ENCODE peak calls at places on chromosomes 3 and 15, in eight cellular contexts. C is effector memory CD4-positive, alpha-beta T cell; I is sigmoid colon; A is right cardiac atrium; O is heart right ventricle; K is A549; Y is lower lobe of right lung; T is CD8-positive, alpha-beta memory T cell. Q is an unnamed sample.

GRCh38 chr3:141063831-141064230 is 12.7 kb downstream of the SPSB4 start:
- DNase-seq in C (no peak), I (peak; percentile 50), A (no peak), O (no peak), K (no peak), Y (no peak), T (no peak), Q (no peak)

GRCh38 chr3:132196113-132196512 is 121.1 kb upstream of the ACP3 start:
- DNase-seq in C (no peak), I (no peak), A (no peak), O (no peak), K (no peak), Y (no peak), T (no peak), Q (no peak)

GRCh38 chr15:43531018-43531667 is 13.7 kb downstream of the MAP1A start:
- DNase-seq in C (no peak), I (peak; percentile 60), A (no peak), O (no peak), K (no peak), Y (no peak), T (no peak), Q (no peak)

GRCh38 chr3:53478921-53479664 is 15.3 kb upstream of the CACNA1D start:
- DNase-seq in C (no peak), I (no peak), A (no peak), O (no peak), K (no peak), Y (no peak), T (no peak), Q (no peak)

GRCh38 chr3:64642327-64643151 is 45.3 kb downstream of the ADAMTS9 start:
- DNase-seq in C (no peak), I (no peak), A (no peak), O (peak; percentile 13), K (no peak), Y (no peak), T (no peak), Q (no peak)

GRCh38 chr3:19940643-19941042 is 6.3 kb upstream of the RAB5A start:
- DNase-seq in C (no peak), I (no peak), A (no peak), O (no peak), K (no peak), Y (no peak), T (no peak), Q (no peak)

GRCh38 chr15:50123861-50124556 is 5.0 kb upstream of the ATP8B4 start:
- DNase-seq in C (no peak), I (no peak), A (no peak), O (no peak), K (no peak), Y (no peak), T (no peak), Q (no peak)

GRCh38 chr3:128438488-128439072 is 28.1 kb downstream of the DNAJB8 start:
- DNase-seq in C (no peak), I (no peak), A (no peak), O (no peak), K (no peak), Y (no peak), T (no peak), Q (no peak)

GRCh38 chr3:40557558-40558161 is 32.9 kb downstream of the ZNF621 start:
- DNase-seq in C (no peak), I (no peak), A (no peak), O (no peak), K (no peak), Y (no peak), T (no peak), Q (no peak)

GRCh38 chr15:77295446-77295845 is 124.5 kb downstream of the PEAK1 start:
- DNase-seq in C (no peak), I (no peak), A (no peak), O (no peak), K (no peak), Y (no peak), T (no peak), Q (no peak)

GRCh38 chr3:120649735-120650705 is 32.0 kb downstream of the HGD start:
- DNase-seq in C (no peak), I (no peak), A (no peak), O (no peak), K (no peak), Y (no peak), T (no peak), Q (no peak)

GRCh38 chr3:13655074-13655913 is 106.4 kb downstream of the FBLN2 start:
- DNase-seq in C (no peak), I (no peak), A (peak; percentile 87), O (peak; percentile 52), K (peak; percentile 53), Y (no peak), T (no peak), Q (no peak)

GRCh38 chr3:64824281-64824980 is 136.6 kb upstream of the ADAMTS9 start:
- DNase-seq in C (no peak), I (no peak), A (no peak), O (no peak), K (no peak), Y (no peak), T (no peak), Q (no peak)

GRCh38 chr3:129596194-129597086 is 10.0 kb downstream of the PLXND1 start:
- DNase-seq in C (no peak), I (peak; percentile 93), A (peak; percentile 96), O (peak; percentile 93), K (peak; percentile 44), Y (peak; percentile 79), T (no peak), Q (no peak)

GRCh38 chr15:70748281-70748747 is 15.0 kb downstream of the UACA start:
- DNase-seq in C (no peak), I (peak; percentile 72), A (peak; percentile 87), O (peak; percentile 42), K (no peak), Y (no peak), T (no peak), Q (no peak)

DNA sequence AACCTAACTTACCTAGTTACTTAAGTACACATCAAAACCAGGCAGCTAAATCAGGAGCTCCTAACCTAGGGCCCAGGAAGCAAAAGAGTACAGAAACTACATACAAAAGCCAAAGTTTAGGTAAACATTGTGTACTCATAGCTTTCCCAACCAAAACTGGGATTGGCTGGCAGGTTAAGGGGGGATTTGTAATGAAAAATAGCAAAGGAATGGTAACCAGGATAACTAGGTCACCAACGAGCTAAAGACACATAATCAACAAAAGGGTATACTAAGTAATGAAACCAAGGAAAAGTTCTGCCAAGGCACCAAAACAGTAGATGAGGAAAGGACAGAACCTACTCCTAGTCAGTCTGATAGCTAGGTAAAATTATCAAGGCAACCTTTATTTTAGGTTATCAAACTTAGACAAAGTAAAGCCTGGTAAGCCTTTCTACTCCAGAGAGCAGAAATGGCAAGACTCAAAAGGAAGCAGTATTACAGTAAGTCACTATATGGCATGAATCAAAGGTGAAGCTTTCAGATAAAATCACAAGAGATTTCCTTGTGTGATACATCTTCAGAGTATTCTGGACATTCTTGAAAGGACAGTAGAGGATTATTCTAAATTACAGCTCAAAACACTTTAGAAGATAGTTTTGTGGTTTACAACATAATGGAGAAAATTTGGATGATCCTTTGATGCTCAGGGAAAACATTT is 10.2 kb downstream of the TRA2B start:
- DNase-seq in C (no peak), I (no peak), A (no peak), O (no peak), K (no peak), Y (no peak), T (no peak), Q (no peak)
- H3K4me1 ChIP-seq in C (peaks cover 46% of the 10 kb centered on the region), I (peaks cover 71% of the 10 kb centered on the region), A (peaks cover 17% of the 10 kb centered on the region), O (peaks cover 83% of the 10 kb centered on the region), K (peaks cover 79% of the 10 kb centered on the region), Y (peaks cover 81% of the 10 kb centered on the region), T (peaks cover 68% of the 10 kb centered on the region), Q (peaks cover 53% of the 10 kb centered on the region)

DNA sequence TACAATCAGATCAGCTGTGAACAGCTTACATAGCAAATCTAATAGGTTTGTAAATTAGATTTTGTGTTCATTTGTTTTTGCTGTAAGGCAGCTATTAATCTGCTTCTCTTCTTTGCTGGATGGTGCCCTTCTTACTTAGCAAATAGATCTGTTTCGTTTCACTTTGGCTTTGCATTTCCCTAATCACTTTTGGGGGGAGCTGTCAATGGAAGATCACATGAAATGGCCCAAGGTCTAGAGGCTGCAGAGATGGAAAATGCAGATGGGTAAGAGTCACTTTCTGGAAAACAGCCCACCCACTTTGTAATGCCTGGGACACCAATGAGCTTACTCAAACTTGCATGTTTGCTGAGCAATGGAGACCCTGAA is 36.4 kb downstream of the ST8SIA2 start:
- DNase-seq in C (no peak), I (no peak), A (no peak), O (no peak), K (no peak), Y (no peak), T (no peak), Q (no peak)
- H3K4me1 ChIP-seq in C (no peaks in the 10 kb centered on the region), I (no peaks in the 10 kb centered on the region), A (no peaks in the 10 kb centered on the region), O (no peaks in the 10 kb centered on the region), K (peaks cover 19% of the 10 kb centered on the region), Y (no peaks in the 10 kb centered on the region), T (no peaks in the 10 kb centered on the region), Q (no peaks in the 10 kb centered on the region)

DNA sequence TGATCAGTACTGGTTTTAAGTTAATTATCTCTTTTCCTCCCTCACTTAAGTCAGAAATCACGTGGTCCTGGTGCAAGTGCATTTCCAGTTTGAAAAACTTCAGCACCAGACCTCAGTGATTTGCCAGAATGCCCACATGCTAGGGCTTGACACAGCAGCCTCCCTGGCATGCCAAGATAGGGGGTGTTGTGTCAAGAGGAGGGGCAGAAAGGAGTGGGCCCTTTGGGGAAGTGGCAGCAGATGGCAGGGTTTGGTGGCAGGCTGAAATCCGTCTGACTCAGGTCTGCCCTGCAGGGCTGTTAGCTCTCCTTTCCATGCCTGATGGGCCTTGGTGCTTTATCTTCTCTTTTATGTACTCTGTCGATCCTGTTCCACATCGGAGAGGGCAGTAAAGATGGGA is 23.4 kb downstream of the PXK start:
- DNase-seq in C (no peak), I (no peak), A (no peak), O (no peak), K (no peak), Y (peak; percentile 50), T (no peak), Q (no peak)
- H3K4me1 ChIP-seq in C (no peaks in the 10 kb centered on the region), I (peaks cover 41% of the 10 kb centered on the region), A (peaks cover 4% of the 10 kb centered on the region), O (peaks cover 9% of the 10 kb centered on the region), K (no peaks in the 10 kb centered on the region), Y (peaks cover 24% of the 10 kb centered on the region), T (peaks cover 8% of the 10 kb centered on the region), Q (no peaks in the 10 kb centered on the region)

DNA sequence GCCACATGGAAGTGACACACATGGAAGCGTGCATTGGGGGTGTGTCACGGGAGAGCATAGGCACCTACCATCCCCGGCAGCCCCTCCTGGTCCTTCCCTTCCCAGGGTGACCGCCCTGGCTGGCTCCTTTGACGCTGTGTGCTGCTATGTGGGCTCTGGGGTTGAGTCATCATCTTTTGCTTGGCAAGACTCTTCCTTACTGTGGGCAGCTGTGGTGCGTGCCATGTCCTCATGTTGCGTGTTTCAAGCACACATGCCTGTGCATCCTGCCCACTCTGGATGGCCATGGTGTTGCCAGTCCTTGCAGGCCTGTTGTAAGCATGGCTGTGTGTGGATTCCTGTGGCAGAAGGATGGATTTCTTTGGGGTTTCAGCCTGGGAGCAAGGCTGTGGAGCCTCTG is 14.0 kb downstream of the PLXNA1 start:
- DNase-seq in C (no peak), I (no peak), A (no peak), O (no peak), K (no peak), Y (no peak), T (no peak), Q (no peak)
- H3K4me1 ChIP-seq in C (no peaks in the 10 kb centered on the region), I (peaks cover 30% of the 10 kb centered on the region), A (peaks cover 13% of the 10 kb centered on the region), O (peaks cover 66% of the 10 kb centered on the region), K (no peaks in the 10 kb centered on the region), Y (peaks cover 59% of the 10 kb centered on the region), T (no peaks in the 10 kb centered on the region), Q (peaks cover 10% of the 10 kb centered on the region)

GRCh38 chr15:47788685-47789084 is 71.4 kb downstream of the SEMA6D start:
- DNase-seq in C (no peak), I (no peak), A (no peak), O (no peak), K (no peak), Y (no peak), T (no peak), Q (no peak)
- H3K4me1 ChIP-seq in C (no peaks in the 10 kb centered on the region), I (no peaks in the 10 kb centered on the region), A (peaks cover 4% of the 10 kb centered on the region), O (no peaks in the 10 kb centered on the region), K (no peaks in the 10 kb centered on the region), Y (no peaks in the 10 kb centered on the region), T (no peaks in the 10 kb centered on the region), Q (no peaks in the 10 kb centered on the region)

GRCh38 chr3:100120693-100121092 is 6.4 kb upstream of the FILIP1L start:
- DNase-seq in C (no peak), I (no peak), A (no peak), O (no peak), K (no peak), Y (no peak), T (no peak), Q (no peak)
- H3K4me1 ChIP-seq in C (no peaks in the 10 kb centered on the region), I (no peaks in the 10 kb centered on the region), A (peaks cover 4% of the 10 kb centered on the region), O (peaks cover 38% of the 10 kb centered on the region), K (no peaks in the 10 kb centered on the region), Y (peaks cover 16% of the 10 kb centered on the region), T (no peaks in the 10 kb centered on the region), Q (no peaks in the 10 kb centered on the region)

Q was measured in RWPE2.